ENCODE peak calls at places on chromosomes 7 and 10, in six cellular contexts. N is HepG2, M is K562, A is SK-N-SH, B is HCT116, L is GM12878. E is an unnamed sample.

GRCh38 chr10:104809288-104810090 is 168.4 kb downstream of the SORCS3 start:
- DNase-seq in L (no peak), M (no peak), B (peak), A (no peak), N (peak), E (peak)

GRCh38 chr7:130369110-130369711 is 11.1 kb upstream of the CPA1 start:
- DNase-seq in L (no peak), N (peak), M (no peak), A (peak), B (no peak), E (no peak)

GRCh38 chr10:79084972-79085597 is 16.3 kb downstream of the ZMIZ1 start:
- DNase-seq in M (no peak), A (no peak), B (no peak), L (no peak), N (no peak), E (no peak)

GRCh38 chr10:132932461-132933307 is 9.7 kb downstream of the CFAP46 start:
- DNase-seq in B (no peak), N (no peak), L (no peak), A (no peak), M (no peak), E (no peak)

GRCh38 chr7:875476-876076 is 778 bp upstream of the GET4 start:
- DNase-seq in A (no peak), L (no peak), N (no peak), B (no peak), M (no peak), E (no peak)

GRCh38 chr10:7417807-7418206 is 7.0 kb upstream of the SFMBT2 start:
- DNase-seq in N (no peak), A (no peak), M (no peak), B (no peak), L (no peak), E (no peak)

GRCh38 chr10:101130984-101131961 is at the start of gene TLX1:
- DNase-seq in B (no peak), L (no peak), M (peak), A (peak), N (no peak), E (peak)

GRCh38 chr7:47191876-47192291 is 390.0 kb downstream of the TNS3 start:
- DNase-seq in L (no peak), N (peak), B (no peak), M (no peak), A (no peak), E (no peak)

GRCh38 chr10:118362103-118362502 is 20.0 kb upstream of the FAM204A start:
- DNase-seq in B (no peak), L (no peak), A (no peak), N (no peak), M (no peak), E (no peak)

GRCh38 chr7:2680792-2681490 is 7.1 kb upstream of the AMZ1 start:
- DNase-seq in B (peak), A (peak), N (peak), M (peak), L (no peak), E (peak)

GRCh38 chr10:60490013-60490412 is 100.3 kb upstream of the ANK3 start:
- DNase-seq in B (no peak), A (no peak), M (no peak), N (no peak), L (no peak), E (no peak)

GRCh38 chr7:6258440-6259182 is 13.8 kb downstream of the CYTH3 start:
- DNase-seq in M (no peak), L (no peak), A (no peak), B (no peak), N (no peak), E (no peak)

GRCh38 chr7:117979954-117980497 is 106.8 kb upstream of the CTTNBP2 start:
- DNase-seq in M (no peak), A (no peak), L (no peak), B (no peak), N (no peak), E (no peak)

GRCh38 chr7:149495785-149496641 is 1.6 kb downstream of the ZNF746 start:
- DNase-seq in B (no peak), A (peak), L (no peak), N (peak), M (peak), E (no peak)

GRCh38 chr7:7921830-7922229 is 46.8 kb upstream of the GLCCI1 start:
- DNase-seq in A (no peak), N (no peak), B (no peak), L (no peak), M (no peak), E (no peak)

GRCh38 chr7:7923818-7924217 is 44.8 kb upstream of the GLCCI1 start:
- DNase-seq in A (no peak), N (no peak), B (no peak), M (no peak), L (no peak), E (no peak)

GRCh38 chr7:7924303-7924702 is 44.3 kb upstream of the GLCCI1 start:
- DNase-seq in A (no peak), N (no peak), B (no peak), M (no peak), L (no peak), E (no peak)

GRCh38 chr7:7920481-7920880 is 48.1 kb upstream of the GLCCI1 start:
- DNase-seq in L (peak), B (no peak), A (no peak), M (no peak), N (no peak), E (peak)

GRCh38 chr7:7922684-7923385 is 45.8 kb upstream of the GLCCI1 start:
- DNase-seq in L (no peak), B (no peak), A (no peak), M (no peak), N (peak), E (no peak)
- TF ChIP-seq REST in L (no peak), B (no peak), A (no peak), M (no peak), N (no peak), E (no peak)

DNA sequence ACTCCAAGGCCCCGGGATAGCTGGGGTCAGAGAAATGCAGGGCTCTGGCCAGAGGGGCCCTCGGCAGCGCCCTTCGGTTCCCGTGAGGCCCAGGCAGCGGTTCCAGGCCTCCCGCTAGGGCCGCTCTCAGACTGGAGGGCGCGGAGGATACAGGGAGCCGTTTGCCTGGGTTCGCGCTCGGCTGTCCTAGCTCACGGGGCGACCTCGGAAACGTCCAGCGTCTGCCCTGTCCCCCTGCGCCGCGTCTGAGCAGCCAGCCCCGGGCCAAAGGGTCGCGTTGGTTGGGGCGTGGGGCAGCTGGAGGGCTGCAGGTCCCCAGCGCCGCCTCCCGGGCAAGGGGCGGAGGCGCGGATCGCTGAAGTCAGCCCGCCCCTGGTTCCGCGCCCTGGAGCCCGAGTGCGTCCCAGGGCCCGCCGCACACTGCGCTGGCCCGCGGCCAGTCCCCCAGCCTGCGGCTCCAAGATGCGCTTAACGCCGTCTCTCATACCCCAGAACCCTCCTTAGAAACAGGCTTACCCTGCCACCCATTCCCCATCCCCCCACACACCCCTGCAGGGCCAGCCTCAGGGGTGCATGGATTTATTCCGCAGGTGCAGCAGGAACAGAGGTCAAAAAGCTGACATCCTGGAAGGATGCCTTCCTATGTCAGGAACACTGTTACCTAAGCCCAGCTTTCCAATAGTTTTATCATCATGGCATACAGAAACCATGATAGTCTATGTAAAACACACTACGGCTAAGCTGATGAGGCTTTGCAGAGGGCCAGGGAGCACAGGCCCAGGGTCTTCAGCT is 22.1 kb upstream of the OPN4 start:
- DNase-seq in M (peak), A (no peak), L (no peak), B (no peak), N (no peak), E (peak)
- H2AFZ ChIP-seq in M (peak), A (no peak), L (no peak), B (no peak), N (no peak), E (peak)

GRCh38 chr7:137949416-137950262 is 52.2 kb downstream of the CREB3L2 start:
- DNase-seq in M (no peak), B (no peak), A (no peak), N (no peak), L (no peak), E (no peak)
- TF ChIP-seq CTCF in M (no peak), B (no peak), A (no peak), N (no peak), L (no peak), E (no peak)

GRCh38 chr7:77427996-77428603 is 12.0 kb upstream of the GSAP start:
- DNase-seq in M (no peak), B (no peak), A (no peak), N (no peak), L (no peak), E (peak)
- TF ChIP-seq REST in M (no peak), B (no peak), A (peak), N (no peak), L (no peak), E (no peak)

DNA sequence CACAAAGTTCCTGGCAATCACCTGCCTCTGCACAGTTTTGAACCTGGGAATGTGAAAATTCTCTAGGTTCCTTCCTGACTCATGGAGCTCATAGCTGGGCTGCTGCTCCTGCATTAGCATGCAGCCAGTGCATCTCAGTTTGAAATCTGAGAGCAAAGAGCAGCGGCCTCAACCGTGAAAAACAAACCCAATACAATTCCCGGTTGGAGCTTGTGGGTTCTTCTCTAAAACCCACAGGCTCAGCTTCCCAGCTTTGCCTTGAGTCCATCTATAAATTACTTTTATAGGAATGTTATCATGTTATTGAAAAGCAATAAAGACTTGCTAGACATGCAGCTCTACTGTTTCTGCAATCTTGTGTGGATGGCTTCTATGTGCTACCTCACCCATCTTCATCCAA is 191.7 kb downstream of the CXCL12 start:
- DNase-seq in B (no peak), L (no peak), A (no peak), M (no peak), N (no peak), E (no peak)
- H2AFZ ChIP-seq in B (no peak), L (no peak), A (no peak), M (no peak), N (no peak), E (no peak)

DNA sequence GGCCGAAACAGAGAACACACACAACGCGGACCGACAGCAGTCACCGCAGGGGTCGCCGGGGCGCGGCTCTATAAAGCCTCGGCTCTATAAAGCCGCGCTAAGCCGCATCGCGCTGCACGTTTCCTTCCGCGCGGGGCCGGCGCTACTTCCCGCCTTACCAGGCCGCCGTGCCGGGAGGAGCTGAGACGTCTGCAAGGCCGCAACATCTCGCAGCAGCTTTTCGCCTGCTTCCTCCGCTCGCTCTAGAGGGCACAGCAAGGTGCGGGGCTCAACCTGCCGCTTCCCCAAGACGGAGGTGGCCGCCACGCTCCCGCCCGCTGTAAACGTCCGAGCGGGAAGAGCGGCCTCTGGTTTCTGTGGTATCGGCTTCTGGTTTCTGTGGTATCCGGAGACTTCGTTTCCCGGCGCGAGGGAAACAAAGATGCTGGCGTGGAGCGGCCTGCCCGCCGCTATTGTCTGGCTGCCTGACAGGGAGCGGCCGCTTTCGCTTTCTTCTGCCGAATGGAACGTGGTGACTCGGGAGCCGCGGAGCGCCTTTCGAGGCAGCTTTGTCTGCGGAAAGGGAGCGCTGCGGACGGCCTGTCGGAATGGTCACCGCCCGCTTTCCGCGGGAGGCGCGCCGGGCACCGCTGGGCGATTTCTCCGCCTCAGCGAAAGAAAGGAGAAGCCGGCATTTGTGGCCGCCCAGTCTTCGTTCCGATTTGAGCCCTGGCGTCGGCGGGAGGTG is 91.8 kb downstream of the SPAG6 start:
- DNase-seq in A (peak), N (peak), L (peak), M (no peak), B (peak), E (peak)
- TF ChIP-seq CTCF in A (no peak), N (no peak), L (no peak), M (no peak), B (no peak), E (no peak)

GRCh38 chr7:66970310-66970709 is 25.1 kb downstream of the SBDS start:
- DNase-seq in A (no peak), N (no peak), L (no peak), B (no peak), M (peak), E (peak)

DNA sequence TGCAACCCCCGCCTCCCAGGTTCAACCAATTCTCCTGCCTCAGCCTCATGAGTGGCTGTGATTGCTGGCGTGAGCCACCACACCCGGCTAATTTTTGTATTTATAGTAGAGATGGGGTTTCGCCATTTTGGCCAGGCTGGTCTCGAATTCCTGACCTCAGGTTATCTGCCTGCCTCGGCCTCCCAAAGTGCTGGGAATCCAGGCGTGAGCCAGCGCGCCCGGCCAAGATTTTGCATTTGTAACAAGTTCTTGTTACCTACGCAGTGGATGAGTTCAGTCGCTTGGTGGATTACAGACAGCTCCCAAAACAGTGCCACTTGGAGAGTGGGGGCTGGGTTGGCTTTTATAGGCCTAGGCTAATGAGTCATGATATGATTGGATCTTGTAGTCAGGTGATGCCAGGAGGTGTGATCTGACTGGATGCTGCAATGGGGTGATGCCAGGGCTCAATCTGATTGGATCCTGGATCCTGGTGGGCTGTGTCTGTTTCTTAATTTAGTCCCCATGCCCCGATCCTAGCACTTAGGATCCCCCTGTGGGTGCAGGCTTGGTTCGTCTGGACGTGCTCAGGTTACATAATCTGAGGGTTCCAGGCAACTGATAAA is 20.3 kb downstream of the SBDS start:
- DNase-seq in N (no peak), B (no peak), A (no peak), L (no peak), M (peak), E (peak)
- TF ChIP-seq REST in N (no peak), B (no peak), A (no peak), L (no peak), M (no peak), E (no peak)